ENCODE peak calls at places on chromosomes 6 and 20, in four cellular contexts. L is K562, R is GM12892, W is HepG2. E is an unnamed sample.
A peak's percentile ranks its signal among the peaks of the same experiment; 100 is the strongest.

GRCh38 chr6:20001286-20001685 is 164.1 kb downstream of the ID4 start:
- DNase-seq in L (no peak), R (no peak), W (no peak), E (no peak)

GRCh38 chr6:109174911-109175310 is 79.6 kb downstream of the CEP57L1 start:
- DNase-seq in L (no peak), R (no peak), W (no peak), E (no peak)

GRCh38 chr6:22328499-22328898 is 31.7 kb upstream of the PRL start:
- DNase-seq in L (no peak), R (no peak), W (no peak), E (no peak)

GRCh38 chr20:32638848-32639247 is 34.9 kb downstream of the C20orf203 start:
- DNase-seq in L (no peak), R (no peak), W (no peak), E (no peak)

GRCh38 chr20:4018015-4018748 is 2.8 kb upstream of the RNF24 start:
- DNase-seq in L (peak; percentile 50), R (no peak), W (no peak), E (no peak)

GRCh38 chr20:19211661-19212523 is 550 bp upstream of the SLC24A3 start:
- DNase-seq in L (no peak), R (no peak), W (no peak), E (no peak)

GRCh38 chr20:54061106-54061881 is 9.1 kb downstream of the BCAS1 start:
- DNase-seq in L (no peak), R (no peak), W (no peak), E (no peak)

GRCh38 chr20:45229264-45230056 is 8.3 kb downstream of the SEMG2 start:
- DNase-seq in L (peak; percentile 64), R (no peak), W (peak; percentile 26), E (peak; percentile 13)

GRCh38 chr20:46945465-46945864 is 50.8 kb downstream of the EYA2 start:
- DNase-seq in L (no peak), R (no peak), W (no peak), E (no peak)

GRCh38 chr20:33319986-33320385 is 37.0 kb downstream of the BPIFB1 start:
- DNase-seq in L (no peak), R (no peak), W (no peak), E (no peak)

GRCh38 chr6:152173321-152173720 is 365.8 kb downstream of the ESR1 start:
- DNase-seq in L (no peak), R (no peak), W (no peak), E (no peak)

GRCh38 chr6:144635051-144635450 is 349.9 kb downstream of the UTRN start:
- DNase-seq in L (no peak), R (no peak), W (peak; percentile 35), E (no peak)

GRCh38 chr20:34111057-34111711 is 859 bp downstream of the EIF2S2 start:
- DNase-seq in L (peak; percentile 29), R (no peak), W (no peak), E (no peak)

GRCh38 chr20:13353261-13353945 is 132.3 kb downstream of the ISM1 start:
- DNase-seq in L (no peak), R (no peak), W (no peak), E (no peak)

GRCh38 chr6:45956176-45956575 is 59.5 kb downstream of the CLIC5 start:
- DNase-seq in L (no peak), R (no peak), W (no peak), E (no peak)

GRCh38 chr6:45706319-45706718 is 309.3 kb downstream of the CLIC5 start:
- DNase-seq in L (no peak), R (no peak), W (no peak), E (no peak)

GRCh38 chr6:159062564-159062945 is 17.8 kb upstream of the TAGAP start:
- DNase-seq in L (no peak), R (no peak), W (no peak), E (no peak)

GRCh38 chr20:2217857-2218529 is 77.8 kb upstream of the TGM3 start:
- DNase-seq in L (no peak), R (no peak), W (no peak), E (no peak)

GRCh38 chr20:19932170-19932667 is 84.9 kb upstream of the NAA20 start:
- DNase-seq in L (no peak), R (no peak), W (no peak), E (no peak)

GRCh38 chr20:31719644-31720485 is 2.8 kb downstream of the BCL2L1 start:
- DNase-seq in L (peak; percentile 38), R (no peak), W (peak; percentile 99), E (no peak)

GRCh38 chr20:34896086-34896551 is 19.7 kb downstream of the ACSS2 start:
- DNase-seq in L (no peak), R (no peak), W (no peak), E (no peak)

GRCh38 chr20:52251137-52251700 is 59.6 kb upstream of the ZFP64 start:
- DNase-seq in L (peak; percentile 30), R (no peak), W (no peak), E (no peak)

GRCh38 chr20:38093641-38094077 is 60.1 kb downstream of the RPRD1B start:
- DNase-seq in L (no peak), R (no peak), W (peak; percentile 83), E (no peak)

GRCh38 chr20:56702931-56703840 is 74.1 kb downstream of the TFAP2C start:
- DNase-seq in L (no peak), R (no peak), W (no peak), E (no peak)

GRCh38 chr6:16904957-16905356 is 143.7 kb upstream of the ATXN1 start:
- DNase-seq in L (no peak), R (no peak), W (no peak), E (no peak)

GRCh38 chr20:24842591-24843442 is 106.3 kb upstream of the CST7 start:
- DNase-seq in L (no peak), R (no peak), W (no peak), E (peak; percentile 36)

GRCh38 chr6:85431271-85431670 is 18.6 kb upstream of the NT5E start:
- DNase-seq in L (no peak), R (no peak), W (no peak), E (no peak)

GRCh38 chr20:21103582-21104465 is 2.3 kb downstream of the LINC00237 start:
- DNase-seq in L (no peak), R (no peak), W (no peak), E (no peak)

GRCh38 chr6:78810146-78810545 is 57.2 kb upstream of the IRAK1BP1 start:
- DNase-seq in L (peak; percentile 12), R (no peak), W (peak; percentile 21), E (no peak)

GRCh38 chr6:139325003-139325600 is 33.3 kb upstream of the TXLNB start:
- DNase-seq in L (no peak), R (no peak), W (no peak), E (no peak)

GRCh38 chr20:55500130-55500529 is 505.2 kb downstream of the CBLN4 start:
- DNase-seq in L (no peak), R (no peak), W (no peak), E (no peak)

GRCh38 chr20:43736588-43737091 is 9.8 kb upstream of the GTSF1L start:
- DNase-seq in L (peak; percentile 34), R (no peak), W (no peak), E (peak; percentile 62)

GRCh38 chr6:107599043-107599442 is 109.1 kb downstream of the SOBP start:
- DNase-seq in L (no peak), R (no peak), W (no peak), E (no peak)

GRCh38 chr6:107603029-107603428 is 113.1 kb downstream of the SOBP start:
- DNase-seq in L (no peak), R (no peak), W (no peak), E (no peak)

GRCh38 chr6:107601406-107601805 is 111.5 kb downstream of the SOBP start:
- DNase-seq in L (no peak), R (no peak), W (no peak), E (no peak)

GRCh38 chr6:107600111-107600510 is 110.2 kb downstream of the SOBP start:
- DNase-seq in L (no peak), R (no peak), W (no peak), E (no peak)

GRCh38 chr6:107600936-107601335 is 111.0 kb downstream of the SOBP start:
- DNase-seq in L (no peak), R (no peak), W (peak; percentile 18), E (no peak)
- TF ChIP-seq TAF1 in L (no peak), R (no peak), W (no peak), E (no peak)

GRCh38 chr6:44223471-44224153 is at the start of gene SLC29A1:
- DNase-seq in L (peak; percentile 89), R (peak; percentile 93), W (peak; percentile 74), E (peak; percentile 90)
- TF ChIP-seq POLR2A in L (peak; percentile 70), R (peak; percentile 68), W (no peak), E (no peak)

DNA sequence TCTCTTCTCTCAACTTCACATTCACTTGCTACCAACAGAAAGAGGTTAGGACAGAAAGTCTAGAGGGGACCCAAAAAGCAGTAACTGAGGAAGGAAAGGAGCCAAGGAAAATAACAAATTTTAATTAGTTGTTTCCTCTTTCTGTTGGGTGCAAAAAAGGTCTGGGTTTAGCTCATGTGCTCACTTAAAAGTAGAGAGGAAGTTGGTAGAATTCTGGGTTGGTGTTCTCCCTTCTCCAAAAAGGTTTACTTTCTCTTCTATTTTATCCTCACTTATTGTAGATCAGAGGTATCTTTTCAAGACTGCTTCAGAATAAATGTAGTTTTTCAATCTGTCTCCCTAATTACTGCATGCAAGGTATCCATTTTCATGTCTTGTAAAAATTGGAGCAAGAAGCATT is 42.8 kb downstream of the MAP3K7 start:
- DNase-seq in L (no peak), R (no peak), W (no peak), E (no peak)
- TF ChIP-seq TAF1 in L (no peak), R (no peak), W (no peak), E (no peak)

DNA sequence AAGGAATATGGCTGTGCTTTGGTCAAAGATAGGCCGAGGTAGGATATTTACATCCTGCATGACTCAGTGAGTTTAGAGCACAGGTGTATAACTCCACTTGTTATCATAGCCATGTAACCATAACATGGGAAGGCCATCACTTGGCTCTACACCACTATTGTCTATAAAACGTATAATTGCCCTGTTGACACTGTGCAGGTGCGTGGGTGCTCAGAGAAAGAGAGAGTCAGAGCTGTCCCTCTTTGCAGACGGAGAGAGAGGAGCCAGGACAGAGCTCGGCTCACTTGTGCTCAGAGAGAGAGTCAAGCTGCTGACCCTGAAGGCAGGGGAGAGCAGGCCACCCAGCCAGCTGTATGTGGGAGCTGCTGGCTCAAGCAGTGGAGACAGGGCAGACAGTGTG is 46.0 kb downstream of the OR2B6 start:
- DNase-seq in L (no peak), R (no peak), W (no peak), E (no peak)
- TF ChIP-seq POLR2A in L (no peak), R (no peak), W (no peak), E (no peak)

GRCh38 chr6:89244237-89244985 is 27.3 kb upstream of the GABRR1 start:
- DNase-seq in L (no peak), R (no peak), W (no peak), E (no peak)
- TF ChIP-seq TAF1 in L (no peak), R (no peak), W (no peak), E (no peak)

GRCh38 chr6:131807644-131808459 is at the start of gene ENPP1:
- DNase-seq in L (peak; percentile 63), R (peak; percentile 30), W (peak; percentile 71), E (peak; percentile 24)
- TF ChIP-seq POLR2A in L (no peak), R (no peak), W (peak; percentile 84), E (no peak)

GRCh38 chr6:140487586-140487985 is 1113.1 kb upstream of the CITED2 start:
- DNase-seq in L (no peak), R (no peak), W (no peak), E (no peak)

GRCh38 chr6:140490086-140490485 is 1115.6 kb upstream of the CITED2 start:
- DNase-seq in L (no peak), R (no peak), W (no peak), E (no peak)

GRCh38 chr6:140480852-140481251 is 1106.4 kb upstream of the CITED2 start:
- DNase-seq in L (peak; percentile 13), R (no peak), W (no peak), E (no peak)

GRCh38 chr6:140486468-140487361 is 1112.3 kb upstream of the CITED2 start:
- DNase-seq in L (peak; percentile 25), R (no peak), W (no peak), E (no peak)

GRCh38 chr6:140485740-140486467 is 1111.5 kb upstream of the CITED2 start:
- DNase-seq in L (peak; percentile 57), R (no peak), W (no peak), E (no peak)
- TF ChIP-seq TAF1 in L (no peak), R (no peak), W (no peak), E (no peak)